ENCODE peak calls at places on chromosomes 7 and 10, in six cellular contexts. C is GM23338, K is hepatocyte, U is IMR-90, E is HepG2, V is mesenchymal stem cell. T is an unnamed sample. For H3K4me1, the result is how much of the 10 kb centered on the place peaks cover.

GRCh38 chr7:47734287-47734948 is 152.5 kb upstream of the TNS3 start:
- DNase-seq in C (no peak), K (no peak), U (no peak), E (peak), V (no peak), T (no peak)

GRCh38 chr7:140544278-140544896 is 65.1 kb upstream of the MKRN1 start:
- DNase-seq in C (no peak), K (no peak), U (no peak), E (peak), V (no peak), T (no peak)

GRCh38 chr10:91864099-91864498 is 45.2 kb downstream of the FGFBP3 start:
- DNase-seq in C (no peak), K (no peak), U (no peak), E (no peak), V (no peak), T (no peak)

GRCh38 chr10:132130286-132131265 is 56.2 kb upstream of the DPYSL4 start:
- DNase-seq in C (no peak), K (no peak), U (no peak), E (no peak), V (no peak), T (no peak)

GRCh38 chr7:23419845-23420244 is 50.4 kb downstream of the IGF2BP3 start:
- DNase-seq in C (no peak), K (no peak), U (no peak), E (no peak), V (no peak), T (no peak)

GRCh38 chr7:18345641-18346234 is 149.8 kb upstream of the HDAC9 start:
- DNase-seq in C (peak), K (peak), U (peak), E (peak), V (peak), T (peak)

GRCh38 chr10:122293156-122293978 is 22.3 kb downstream of the BTBD16 start:
- DNase-seq in C (no peak), K (no peak), U (no peak), E (no peak), V (no peak), T (no peak)

GRCh38 chr10:33900591-33900990 is 566.1 kb upstream of the NRP1 start:
- DNase-seq in C (no peak), K (no peak), U (peak), E (no peak), V (no peak), T (no peak)

GRCh38 chr7:37380831-37381230 is 67.8 kb downstream of the ELMO1 start:
- DNase-seq in C (no peak), K (no peak), U (no peak), E (no peak), V (no peak), T (no peak)

GRCh38 chr7:1727812-1728570 is 57.9 kb downstream of the ELFN1 start:
- DNase-seq in C (no peak), K (no peak), U (no peak), E (no peak), V (no peak), T (no peak)

GRCh38 chr10:128147669-128148068 is 21.4 kb upstream of the MKI67 start:
- DNase-seq in C (no peak), K (no peak), U (peak), E (no peak), V (peak), T (no peak)

GRCh38 chr10:5585517-5586222 is 60.9 kb downstream of the CALML3 start:
- DNase-seq in C (no peak), K (no peak), U (no peak), E (peak), V (no peak), T (no peak)

GRCh38 chr7:24227068-24227467 is 56.9 kb upstream of the NPY start:
- DNase-seq in C (no peak), K (no peak), U (no peak), E (no peak), V (no peak), T (no peak)

GRCh38 chr7:32335107-32335506 is 155.1 kb downstream of the LSM5 start:
- DNase-seq in C (no peak), K (no peak), U (peak), E (no peak), V (peak), T (no peak)

GRCh38 chr7:113710310-113711106 is 208.3 kb downstream of the PPP1R3A start:
- DNase-seq in C (peak), K (peak), U (peak), E (peak), V (peak), T (peak)

GRCh38 chr10:6275022-6275997 is 72.6 kb downstream of the PFKFB3 start:
- DNase-seq in C (peak), K (peak), U (peak), E (peak), V (peak), T (peak)

GRCh38 chr10:59314284-59314683 is 48.1 kb downstream of the FAM13C start:
- DNase-seq in C (no peak), K (no peak), U (no peak), E (no peak), V (no peak), T (no peak)

GRCh38 chr10:126243306-126243705 is 145.0 kb downstream of the ADAM12 start:
- DNase-seq in C (no peak), K (no peak), U (peak), E (no peak), V (no peak), T (no peak)

DNA sequence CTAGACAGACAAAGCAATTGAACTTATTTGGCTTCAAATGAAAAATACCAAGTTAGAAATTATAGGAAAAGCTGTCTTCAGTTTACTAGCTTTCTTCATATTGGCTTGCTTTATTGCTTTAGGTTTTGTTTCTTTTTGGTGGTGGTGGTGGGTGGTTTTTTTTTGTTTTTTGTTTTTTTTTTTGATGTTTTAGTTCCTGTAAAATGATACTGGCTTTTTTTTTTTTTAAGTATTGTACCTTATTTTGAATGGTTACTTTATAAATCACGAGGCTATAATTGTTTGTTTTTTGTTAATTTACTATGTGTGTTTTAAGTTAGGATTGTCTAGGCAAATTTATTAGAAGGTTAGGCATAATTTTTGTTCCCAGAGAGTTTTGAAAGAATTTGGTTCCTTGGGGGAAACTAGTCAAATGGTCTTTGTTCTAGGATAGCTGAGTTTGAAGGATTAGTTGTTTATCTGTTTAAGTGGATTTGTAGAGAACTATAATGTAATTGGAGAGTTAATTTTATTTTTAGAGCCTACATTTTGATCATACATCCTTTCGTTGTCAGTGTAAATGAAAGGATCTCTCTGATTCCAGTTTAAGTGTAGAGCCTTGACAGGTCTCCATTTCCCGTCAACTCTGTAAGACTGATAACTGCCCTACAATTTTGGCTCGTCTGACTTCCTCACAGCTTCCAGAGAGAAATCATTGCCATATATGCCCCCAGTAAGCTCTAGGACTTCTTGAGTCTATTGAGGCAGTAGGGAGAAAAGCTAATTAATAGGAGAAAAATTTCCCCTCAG is 3.5 kb downstream of the KMT2E start:
- DNase-seq in C (no peak), K (no peak), U (no peak), E (no peak), V (no peak), T (peak)
- H3K4me1 ChIP-seq in C (under half), K (under half), U (under half), E (under half), V (under half), T (half or more)

GRCh38 chr10:129509155-129509554 is 42.1 kb downstream of the MGMT start:
- DNase-seq in C (no peak), K (no peak), U (no peak), E (no peak), V (no peak), T (no peak)

GRCh38 chr10:129507216-129507615 is 40.2 kb downstream of the MGMT start:
- DNase-seq in C (no peak), K (no peak), U (no peak), E (no peak), V (no peak), T (no peak)

GRCh38 chr10:129506101-129506797 is 39.2 kb downstream of the MGMT start:
- DNase-seq in C (no peak), K (no peak), U (no peak), E (no peak), V (no peak), T (no peak)

GRCh38 chr10:129502448-129502847 is 35.4 kb downstream of the MGMT start:
- DNase-seq in C (no peak), K (no peak), U (no peak), E (no peak), V (no peak), T (no peak)

DNA sequence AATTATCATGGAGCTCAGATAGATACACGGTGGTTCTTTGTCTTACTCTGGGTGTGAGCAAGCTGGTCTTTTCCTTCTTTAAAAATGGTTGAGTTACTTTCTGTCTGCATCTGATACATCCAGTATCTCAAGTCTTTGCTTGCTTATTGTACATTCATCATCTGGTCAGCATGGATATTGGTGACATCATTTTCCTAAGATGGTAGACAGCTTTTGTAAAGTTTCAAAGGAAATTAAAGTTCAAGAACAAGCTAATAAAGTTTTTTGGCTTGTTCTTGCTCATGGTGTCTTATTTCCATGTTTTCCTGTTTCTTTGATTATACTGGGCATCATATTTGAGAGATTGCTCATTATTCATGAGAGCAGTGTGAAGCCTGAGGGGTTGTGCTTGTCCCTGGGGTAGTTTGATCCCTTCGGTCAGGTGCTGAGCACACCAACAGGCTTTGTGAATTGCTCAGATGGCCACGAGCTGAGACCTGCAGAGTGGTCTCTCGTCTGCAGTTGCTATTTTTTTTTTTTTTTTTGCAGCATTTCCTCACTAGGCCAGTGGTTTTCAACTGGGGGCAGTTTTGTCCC is 38.5 kb downstream of the MGMT start:
- DNase-seq in C (no peak), K (no peak), U (no peak), E (no peak), V (no peak), T (no peak)
- H3K4me2 ChIP-seq in C (no peak), K (no peak), U (no peak), E (no peak), V (no peak), T (no peak)

DNA sequence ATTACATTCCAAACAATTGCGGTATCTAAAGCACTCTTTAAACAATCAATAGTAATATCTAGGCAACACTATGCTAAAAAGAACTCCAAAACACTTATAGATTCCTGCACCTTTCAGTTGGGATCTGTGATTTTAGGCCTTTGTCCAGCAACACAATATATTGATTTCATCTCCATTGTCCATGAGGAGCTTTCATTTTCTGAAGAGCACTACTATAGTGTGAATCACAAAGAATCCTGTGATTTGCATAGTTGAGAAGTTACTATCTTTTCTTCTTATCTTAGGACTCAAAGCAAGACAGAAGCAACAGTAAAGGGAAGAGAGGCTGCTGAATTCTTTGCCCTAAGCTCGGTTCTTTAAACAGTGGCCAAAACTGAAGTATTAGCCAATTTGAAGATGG is 846.8 kb downstream of the IPMK start:
- DNase-seq in C (no peak), K (no peak), U (no peak), E (no peak), V (no peak), T (no peak)
- H2AFZ ChIP-seq in C (no peak), K (no peak), U (no peak), E (no peak), V (no peak), T (no peak)

DNA sequence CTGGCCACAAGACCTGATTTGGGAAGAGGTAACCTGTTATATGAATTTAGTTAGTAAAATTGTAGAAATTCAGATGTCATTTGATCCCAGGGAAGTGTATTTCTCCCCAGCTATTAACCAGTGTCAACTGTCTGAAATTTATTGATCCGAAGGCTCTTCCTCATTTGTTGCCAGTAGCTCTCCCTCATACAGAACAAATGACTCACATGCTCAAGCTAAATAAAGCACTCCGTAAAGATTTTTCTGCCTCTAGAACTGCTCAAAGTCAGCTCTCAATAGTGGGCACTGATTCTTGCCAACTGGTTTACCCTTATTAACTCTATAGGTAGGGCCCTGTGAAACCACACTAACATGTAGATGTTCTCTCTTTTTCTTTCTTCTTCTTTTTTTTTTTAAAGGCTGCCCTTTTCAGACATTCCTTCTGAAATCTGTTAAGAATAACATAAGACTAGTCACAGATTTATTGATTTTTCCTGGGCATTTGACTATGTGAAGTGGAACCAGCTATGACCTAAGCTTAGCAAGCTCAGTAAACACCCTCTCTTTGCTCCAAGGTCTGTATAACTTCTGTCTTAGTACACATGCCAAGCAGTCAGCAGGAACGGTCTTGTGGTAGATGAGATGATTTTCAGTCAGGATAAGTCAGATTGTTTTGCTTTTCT is 21.8 kb downstream of the RPA3 start:
- DNase-seq in C (no peak), K (peak), U (peak), E (peak), V (peak), T (no peak)
- H3K4me1 ChIP-seq in C (under half), K (under half), U (under half), E (under half), V (under half), T (under half)

GRCh38 chr10:52573347-52573746 is 199.2 kb downstream of the MBL2 start:
- DNase-seq in C (no peak), K (no peak), U (no peak), E (no peak), V (no peak), T (no peak)
- H3K4me2 ChIP-seq in C (no peak), K (no peak), U (no peak), E (no peak), V (no peak), T (no peak)

GRCh38 chr7:55100172-55100961 is 81.5 kb downstream of the EGFR start:
- DNase-seq in C (no peak), K (no peak), U (peak), E (no peak), V (no peak), T (no peak)

GRCh38 chr7:55100962-55101327 is 82.1 kb downstream of the EGFR start:
- DNase-seq in C (no peak), K (no peak), U (no peak), E (no peak), V (no peak), T (no peak)

GRCh38 chr7:55096318-55096717 is 77.5 kb downstream of the EGFR start:
- DNase-seq in C (no peak), K (no peak), U (no peak), E (no peak), V (no peak), T (no peak)

GRCh38 chr7:55101359-55101758 is 82.5 kb downstream of the EGFR start:
- DNase-seq in C (no peak), K (no peak), U (no peak), E (no peak), V (no peak), T (no peak)

GRCh38 chr7:55099086-55099831 is 80.4 kb downstream of the EGFR start:
- DNase-seq in C (no peak), K (no peak), U (peak), E (no peak), V (no peak), T (no peak)
- H2AFZ ChIP-seq in C (peak), K (no peak), U (no peak), E (no peak), V (no peak), T (no peak)

DNA sequence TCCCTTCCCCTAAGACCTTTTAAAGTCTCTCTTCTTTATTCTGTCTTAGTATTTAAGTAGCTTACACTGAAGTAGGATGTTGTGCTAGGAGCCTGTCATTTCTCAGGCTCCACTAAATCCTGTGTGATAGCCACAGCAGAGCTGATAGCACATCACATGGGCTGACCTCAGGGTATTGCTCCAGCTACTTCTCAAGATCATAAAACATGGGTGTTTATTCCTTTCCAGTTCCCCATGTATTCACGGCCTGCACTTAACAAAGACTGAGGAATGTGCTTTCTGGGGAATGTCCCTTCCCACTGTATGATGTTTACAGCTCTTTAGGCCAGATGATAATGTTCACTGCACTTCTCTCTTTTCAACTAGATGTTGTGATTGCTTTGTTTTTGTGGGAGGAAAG is 1086.8 kb downstream of the KCNMA1 start:
- DNase-seq in C (peak), K (peak), U (peak), E (no peak), V (peak), T (no peak)
- H3K4me1 ChIP-seq in C (under half), K (under half), U (under half), E (under half), V (under half), T (under half)

DNA sequence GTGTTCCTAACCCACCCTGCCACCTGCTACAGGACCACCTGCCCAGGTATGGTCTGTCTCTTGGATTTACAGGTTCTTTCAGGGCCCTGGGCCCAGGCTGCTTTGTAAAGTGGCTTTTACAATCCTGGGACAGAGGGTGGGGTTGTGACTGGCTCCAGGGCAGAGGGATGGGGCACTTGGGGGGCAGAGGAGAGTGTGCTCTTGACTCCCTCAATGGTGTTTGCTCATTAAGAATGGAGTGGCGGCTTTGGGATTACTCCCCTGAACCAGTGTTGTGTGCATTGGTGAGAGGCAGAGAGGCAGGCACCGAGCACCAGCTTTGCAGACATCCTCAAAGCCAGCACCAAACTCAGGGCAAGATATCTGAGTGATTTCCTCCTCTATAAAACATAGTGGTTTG is 43.5 kb downstream of the VWA2 start:
- DNase-seq in C (no peak), K (no peak), U (no peak), E (no peak), V (no peak), T (no peak)
- H3K4me2 ChIP-seq in C (no peak), K (no peak), U (no peak), E (no peak), V (no peak), T (no peak)

GRCh38 chr7:27105161-27106122 is 3.0 kb upstream of the HOXA2 start:
- DNase-seq in C (no peak), K (no peak), U (peak), E (no peak), V (no peak), T (no peak)
- H2AFZ ChIP-seq in C (no peak), K (no peak), U (peak), E (no peak), V (no peak), T (no peak)